ENCODE peak calls at places on chromosomes 12 and 14, in four cellular contexts. E is K562, A is H1, W is GM12878. H is an unnamed sample.
A peak's percentile ranks its signal among the peaks of the same experiment; 100 is the strongest.

GRCh38 chr12:38919191-38919590 is 13.8 kb upstream of the CPNE8 start:
- DNase-seq in E (no peak), A (no peak), W (no peak), H (no peak)

GRCh38 chr14:77141592-77142288 is at the start of gene ZDHHC22:
- DNase-seq in E (no peak), A (no peak), W (no peak), H (peak; percentile 92)

GRCh38 chr12:57146092-57146491 is 1.3 kb downstream of the LRP1-AS start:
- DNase-seq in E (no peak), A (no peak), W (no peak), H (no peak)

GRCh38 chr14:77579760-77580159 is 36.7 kb downstream of the SPTLC2 start:
- DNase-seq in E (no peak), A (no peak), W (no peak), H (no peak)

GRCh38 chr12:66187016-66187415 is 2.0 kb upstream of the IRAK3 start:
- DNase-seq in E (no peak), A (no peak), W (no peak), H (no peak)

GRCh38 chr12:57766464-57767311 is at the start of gene CYP27B1:
- DNase-seq in E (peak; percentile 47), A (peak; percentile 57), W (no peak), H (peak; percentile 52)

GRCh38 chr12:131867891-131868675 is 26.3 kb upstream of the ULK1 start:
- DNase-seq in E (no peak), A (no peak), W (no peak), H (peak; percentile 26)

GRCh38 chr12:98594050-98594853 is 766 bp downstream of the SLC25A3 start:
- DNase-seq in E (no peak), A (no peak), W (no peak), H (peak; percentile 36)

GRCh38 chr12:97781342-97781741 is 318.7 kb downstream of the RMST start:
- DNase-seq in E (no peak), A (no peak), W (no peak), H (no peak)

GRCh38 chr12:83018063-83018462 is 331.4 kb downstream of the TMTC2 start:
- DNase-seq in E (no peak), A (no peak), W (no peak), H (no peak)

GRCh38 chr12:2608608-2608945 is 186.2 kb upstream of the FKBP4 start:
- DNase-seq in E (no peak), A (no peak), W (no peak), H (no peak)

GRCh38 chr14:93688239-93688666 is 100.0 kb downstream of the PRIMA1 start:
- DNase-seq in E (no peak), A (peak; percentile 85), W (no peak), H (no peak)

GRCh38 chr12:5328669-5329068 is 103.2 kb upstream of the NTF3 start:
- DNase-seq in E (no peak), A (no peak), W (no peak), H (no peak)

DNA sequence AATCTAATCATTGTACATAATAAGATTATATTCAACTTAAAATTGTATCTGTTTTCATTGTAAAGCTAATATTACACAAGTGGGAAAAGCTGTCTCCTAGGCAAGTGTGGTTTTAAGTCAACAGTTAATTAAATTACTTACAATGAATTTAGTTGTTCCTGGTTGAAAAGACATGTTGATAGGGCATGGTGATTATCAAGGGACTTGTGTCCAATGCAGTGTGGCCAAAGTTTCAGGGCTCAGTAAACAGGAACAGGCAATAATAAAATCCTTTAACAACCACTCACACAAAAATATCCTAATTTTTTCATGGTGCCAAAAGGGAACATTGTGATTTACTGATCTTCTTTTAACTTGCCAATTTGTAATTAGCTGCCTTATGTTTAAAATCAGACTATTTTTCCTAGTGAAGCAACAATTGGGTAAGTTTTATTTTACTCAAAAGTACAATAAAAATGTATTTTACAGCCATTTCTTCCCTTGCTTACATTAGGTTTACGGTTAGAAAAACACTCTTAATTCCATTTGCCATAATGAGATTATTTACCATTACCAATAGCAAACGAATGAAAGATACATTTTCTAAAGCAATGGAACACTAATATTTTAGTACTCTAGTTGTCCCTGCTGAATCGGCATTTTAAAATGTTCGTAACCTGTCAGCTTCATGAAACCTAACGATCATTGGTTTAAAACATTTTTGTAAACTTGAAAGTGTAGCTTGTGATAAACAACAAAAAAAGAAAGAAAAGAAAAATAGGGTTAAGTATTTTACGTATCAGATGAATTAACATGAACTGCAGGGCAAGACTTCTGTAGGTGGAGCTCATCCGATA is 1.8 kb upstream of the WNK1 start:
- DNase-seq in E (no peak), A (no peak), W (no peak), H (peak; percentile 26)
- TF ChIP-seq NRF1 in E (no peak), A (no peak), W (no peak), H (no peak)

DNA sequence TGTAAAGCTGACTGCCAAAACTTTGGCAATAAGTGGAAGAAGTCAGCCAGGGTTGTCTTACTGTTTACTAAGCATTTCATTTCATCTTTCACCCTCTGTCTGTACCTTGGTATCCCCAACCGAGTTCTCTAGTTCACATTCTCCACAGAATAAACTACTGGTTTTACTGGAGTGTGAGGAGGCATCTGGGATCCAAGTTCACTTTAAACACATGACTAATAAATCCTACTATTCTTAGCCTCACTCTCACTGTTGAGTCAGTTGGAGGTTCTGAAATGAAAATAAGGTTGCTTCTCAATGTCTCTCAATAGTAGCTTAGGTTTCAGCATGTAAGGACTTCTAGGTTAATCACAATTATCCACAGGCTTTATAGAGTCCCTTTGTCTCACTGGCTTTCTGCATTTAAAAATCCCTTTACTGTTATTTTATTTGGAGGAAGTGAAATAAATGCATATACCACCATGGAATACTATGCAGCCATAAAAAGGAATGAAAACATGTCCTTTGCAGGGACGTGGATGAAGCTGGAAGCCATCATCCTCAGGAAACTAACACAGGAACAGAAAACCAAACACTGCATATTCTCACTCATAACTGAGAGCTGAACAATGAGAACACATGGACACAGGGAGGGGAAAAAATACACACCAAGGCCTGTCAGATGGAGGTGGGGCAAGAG is 95.8 kb downstream of the EPS8 start:
- DNase-seq in E (no peak), A (no peak), W (no peak), H (no peak)
- TF ChIP-seq NRF1 in E (no peak), A (no peak), W (no peak), H (no peak)

DNA sequence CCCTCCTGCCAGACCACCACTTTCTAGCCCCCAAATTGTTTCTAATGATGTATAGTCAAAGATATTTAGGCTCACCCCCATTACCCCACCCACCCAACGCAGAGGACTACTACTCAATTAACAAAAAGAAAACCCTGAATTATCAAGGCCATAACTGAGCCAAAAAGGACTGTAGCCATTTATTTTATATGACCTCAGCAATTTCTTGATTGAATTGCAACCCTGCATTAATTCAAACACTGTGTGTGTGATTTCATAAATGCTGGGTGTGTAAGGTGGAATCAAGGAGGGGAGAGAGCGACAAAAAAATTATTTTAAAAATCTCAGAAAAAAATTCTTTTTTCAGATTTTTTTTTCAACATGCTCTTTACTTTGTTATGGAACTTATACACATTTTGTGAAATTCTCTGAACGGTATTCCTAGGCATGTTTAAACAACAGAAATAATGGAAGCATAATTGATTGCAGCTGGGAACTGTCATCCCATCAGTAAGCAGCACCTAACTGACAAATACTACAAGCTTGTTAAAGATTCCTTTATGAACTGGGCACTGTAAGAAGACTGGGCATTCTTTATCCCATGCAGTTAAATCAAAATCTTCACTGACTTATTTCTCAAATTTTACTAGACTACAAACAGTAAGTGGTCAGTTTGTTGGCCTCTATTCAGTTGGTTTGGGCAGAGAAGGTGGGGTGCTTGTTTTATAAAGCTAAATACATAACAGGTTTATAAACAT is 179.1 kb downstream of the SOX5 start:
- DNase-seq in E (no peak), A (no peak), W (no peak), H (no peak)
- TF ChIP-seq NRF1 in E (no peak), A (no peak), W (no peak), H (no peak)

GRCh38 chr14:68062651-68063050 is 243.1 kb downstream of the RAD51B start:
- DNase-seq in E (no peak), A (no peak), W (no peak), H (no peak)
- TF ChIP-seq NRF1 in E (no peak), A (no peak), W (no peak), H (no peak)

GRCh38 chr12:48169011-48169410 is 11.7 kb upstream of the ASB8 start:
- DNase-seq in E (no peak), A (no peak), W (no peak), H (no peak)
- TF ChIP-seq NRF1 in E (no peak), A (no peak), W (no peak), H (no peak)

GRCh38 chr14:100025111-100025510 is 40.1 kb upstream of the EVL start:
- DNase-seq in E (peak; percentile 62), A (peak; percentile 29), W (no peak), H (peak; percentile 56)
- TF ChIP-seq NRF1 in E (no peak), A (no peak), W (no peak), H (no peak)

DNA sequence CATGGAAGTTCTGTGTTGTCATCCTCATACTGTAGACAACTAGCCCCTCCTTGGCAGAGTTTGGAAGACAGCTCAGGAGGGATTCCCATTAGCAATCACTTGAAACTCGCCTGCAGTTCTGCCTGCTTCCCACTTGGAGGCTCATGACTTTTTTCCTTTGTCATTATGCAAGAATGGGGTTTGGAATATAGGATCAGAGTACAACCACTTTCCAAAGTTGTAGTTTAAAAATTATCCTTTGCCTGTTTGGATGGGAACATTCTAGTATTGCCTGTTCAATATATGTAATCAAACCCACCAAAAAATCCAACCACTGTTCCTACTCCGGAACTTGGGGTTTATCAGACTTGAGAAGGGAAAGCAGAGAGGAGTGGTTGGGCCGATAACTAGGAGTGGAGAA is 2.1 kb upstream of the GPD1 start:
- DNase-seq in E (peak; percentile 37), A (no peak), W (no peak), H (peak; percentile 51)
- TF ChIP-seq NRF1 in E (no peak), A (no peak), W (no peak), H (no peak)

H was measured in SK-N-SH.